ENCODE peak calls at places on chromosomes 6 and 20, in five cellular contexts. F is thoracic aorta, L is OCI-LY7, J is GM23338, R is right lobe of liver. I is an unnamed sample.

GRCh38 chr6:5334341-5334740 is 73.0 kb downstream of the FARS2 start:
- DNase-seq in F (no peak), L (no peak), J (no peak), R (no peak), I (no peak)

GRCh38 chr6:169826697-169827096 is 75.3 kb downstream of the ERMARD start:
- DNase-seq in F (no peak), L (no peak), J (no peak), R (no peak), I (no peak)

GRCh38 chr6:88490865-88491264 is 324.7 kb upstream of the CNR1 start:
- DNase-seq in F (no peak), L (no peak), J (no peak), R (no peak), I (no peak)

GRCh38 chr6:128095362-128095761 is 194.5 kb upstream of the THEMIS start:
- DNase-seq in F (no peak), L (no peak), J (no peak), R (no peak), I (no peak)

GRCh38 chr6:8736046-8736877 is 300.9 kb upstream of the SLC35B3 start:
- DNase-seq in F (no peak), L (no peak), J (no peak), R (no peak), I (no peak)

GRCh38 chr6:131728296-131728939 is 17.6 kb upstream of the CTAGE9 start:
- DNase-seq in F (no peak), L (no peak), J (no peak), R (no peak), I (no peak)

GRCh38 chr6:15409301-15410125 is 163.6 kb downstream of the JARID2 start:
- DNase-seq in F (no peak), L (no peak), J (no peak), R (no peak), I (no peak)

GRCh38 chr6:1603708-1604346 is 5.9 kb upstream of the FOXC1 start:
- DNase-seq in F (no peak), L (no peak), J (peak; percentile 69), R (no peak), I (no peak)

GRCh38 chr6:116279232-116280160 is at the start of gene TSPYL1:
- DNase-seq in F (peak; percentile 90), L (peak; percentile 97), J (peak; percentile 99), R (peak; percentile 95), I (peak; percentile 97)

GRCh38 chr6:134230087-134230717 is 87.7 kb downstream of the SGK1 start:
- DNase-seq in F (no peak), L (peak; percentile 37), J (peak; percentile 39), R (peak; percentile 41), I (no peak)

GRCh38 chr20:57211949-57212889 is 54.2 kb downstream of the BMP7 start:
- DNase-seq in F (peak; percentile 23), L (no peak), J (peak; percentile 71), R (no peak), I (no peak)

GRCh38 chr20:19463597-19463996 is 251.2 kb downstream of the SLC24A3 start:
- DNase-seq in F (no peak), L (no peak), J (peak; percentile 6), R (no peak), I (no peak)

GRCh38 chr6:43636312-43636667 is 650 bp downstream of the MAD2L1BP start:
- DNase-seq in F (no peak), L (peak; percentile 26), J (peak; percentile 10), R (no peak), I (peak; percentile 30)

GRCh38 chr20:48658505-48658904 is 169.3 kb downstream of the PREX1 start:
- DNase-seq in F (no peak), L (no peak), J (no peak), R (no peak), I (no peak)

GRCh38 chr6:36839819-36840379 is 655 bp upstream of the CPNE5 start:
- DNase-seq in F (no peak), L (peak; percentile 11), J (peak; percentile 65), R (peak; percentile 48), I (peak; percentile 26)

GRCh38 chr6:113776998-113777397 is 80.1 kb upstream of the MARCKS start:
- DNase-seq in F (no peak), L (no peak), J (peak; percentile 91), R (no peak), I (no peak)

GRCh38 chr6:45929421-45930361 is 86.0 kb downstream of the CLIC5 start:
- DNase-seq in F (no peak), L (no peak), J (no peak), R (no peak), I (no peak)

GRCh38 chr6:70221025-70221714 is 81.7 kb downstream of the COL9A1 start:
- DNase-seq in F (no peak), L (peak; percentile 44), J (peak; percentile 71), R (no peak), I (peak; percentile 23)

GRCh38 chr6:47079638-47080037 is 37.5 kb upstream of the ADGRF1 start:
- DNase-seq in F (no peak), L (no peak), J (peak; percentile 72), R (no peak), I (no peak)

GRCh38 chr6:158557927-158558326 is 2.0 kb upstream of the TMEM181 start:
- DNase-seq in F (no peak), L (no peak), J (no peak), R (no peak), I (no peak)

GRCh38 chr20:9508240-9508661 is 6.1 kb upstream of the LAMP5 start:
- DNase-seq in F (no peak), L (no peak), J (peak; percentile 56), R (no peak), I (no peak)

GRCh38 chr6:191487-192312 is 100.6 kb upstream of the DUSP22 start:
- DNase-seq in F (no peak), L (no peak), J (no peak), R (no peak), I (no peak)
- H3K4me3 ChIP-seq in F (no peak overlapping the region), L (no peak overlapping the region), J (no peak overlapping the region), R (no peak overlapping the region), I (no peak overlapping the region)

DNA sequence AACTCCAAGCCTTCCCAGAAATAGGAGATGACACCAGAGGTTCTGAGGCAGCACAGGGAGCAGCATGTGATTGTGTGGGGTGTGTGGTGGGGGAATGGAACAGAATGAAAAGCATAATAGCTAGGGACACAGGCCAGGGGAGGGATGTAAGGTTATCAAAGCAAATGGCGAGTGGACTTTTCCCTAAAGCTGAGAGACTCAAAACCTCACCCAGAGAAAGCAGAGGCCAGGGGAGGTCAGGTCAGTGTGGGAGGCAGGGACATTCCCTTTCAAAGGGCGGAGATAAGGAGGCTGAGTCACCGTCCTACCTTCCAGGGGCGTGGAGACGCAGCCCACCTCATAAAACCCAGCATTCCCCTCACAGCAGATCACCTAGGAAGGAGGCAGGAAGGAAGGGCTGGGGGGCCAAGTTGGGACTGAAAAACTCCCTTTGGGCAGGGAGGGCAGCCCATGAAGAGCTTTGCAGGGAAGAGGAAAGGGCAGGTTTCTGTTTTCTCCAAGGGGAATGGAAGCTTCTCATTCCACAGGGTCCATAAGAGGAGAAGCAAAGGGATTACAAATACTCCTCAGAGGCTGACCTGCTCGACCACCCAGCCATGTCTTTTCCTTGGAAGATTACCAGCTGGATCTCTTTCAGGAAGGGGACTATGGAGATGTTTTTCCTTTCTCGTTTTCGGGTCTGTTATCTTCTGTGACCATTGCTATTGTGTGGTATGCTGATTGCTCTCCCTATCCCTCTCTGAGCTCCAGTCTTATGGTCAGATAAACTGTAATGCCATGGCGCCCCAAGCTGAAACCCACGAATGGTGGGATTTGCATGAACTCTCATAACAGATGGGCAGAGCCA is 9.6 kb upstream of the LY6G5C start:
- DNase-seq in F (no peak), L (no peak), J (no peak), R (no peak), I (no peak)
- TF ChIP-seq CTCF in F (no peak), L (no peak), J (no peak), R (no peak), I (no peak)

GRCh38 chr6:24391756-24392405 is 10.9 kb upstream of the MRS2 start:
- DNase-seq in F (no peak), L (no peak), J (no peak), R (no peak), I (peak; percentile 79)
- H3K4me3 ChIP-seq in F (no peak overlapping the region), L (no peak overlapping the region), J (no peak overlapping the region), R (no peak overlapping the region), I (no peak overlapping the region)

GRCh38 chr6:34273242-34273805 is 24.5 kb upstream of the SMIM29 start:
- DNase-seq in F (no peak), L (peak; percentile 31), J (no peak), R (peak; percentile 60), I (no peak)

GRCh38 chr6:34276191-34276590 is 27.4 kb upstream of the SMIM29 start:
- DNase-seq in F (no peak), L (no peak), J (no peak), R (no peak), I (no peak)

GRCh38 chr6:34275128-34275804 is 26.5 kb upstream of the SMIM29 start:
- DNase-seq in F (no peak), L (peak; percentile 33), J (no peak), R (no peak), I (no peak)

GRCh38 chr6:34274129-34274528 is 25.3 kb upstream of the SMIM29 start:
- DNase-seq in F (no peak), L (no peak), J (no peak), R (no peak), I (no peak)

GRCh38 chr6:34272022-34272926 is 23.5 kb upstream of the SMIM29 start:
- DNase-seq in F (no peak), L (no peak), J (peak; percentile 72), R (no peak), I (no peak)
- TF ChIP-seq CTCF in F (no peak), L (no peak), J (peak; percentile 35), R (no peak), I (peak; percentile 5)

GRCh38 chr6:19994909-19995308 is 157.7 kb downstream of the ID4 start:
- DNase-seq in F (no peak), L (no peak), J (no peak), R (no peak), I (no peak)

GRCh38 chr6:19995575-19996257 is 158.5 kb downstream of the ID4 start:
- DNase-seq in F (no peak), L (no peak), J (peak; percentile 14), R (no peak), I (no peak)

GRCh38 chr6:20001286-20001685 is 164.1 kb downstream of the ID4 start:
- DNase-seq in F (no peak), L (no peak), J (no peak), R (no peak), I (no peak)

GRCh38 chr6:19997104-19997503 is 159.9 kb downstream of the ID4 start:
- DNase-seq in F (no peak), L (no peak), J (no peak), R (no peak), I (no peak)

GRCh38 chr6:19999319-20000191 is 162.4 kb downstream of the ID4 start:
- DNase-seq in F (no peak), L (peak; percentile 64), J (no peak), R (no peak), I (peak; percentile 43)
- H3K4me3 ChIP-seq in F (no peak overlapping the region), L (no peak overlapping the region), J (no peak overlapping the region), R (no peak overlapping the region), I (no peak overlapping the region)